ENCODE peak calls at places on chromosomes 1 and 21, in four cellular contexts. H, P, Y and C are unnamed samples. For H3K4me1, the result is how much of the 10 kb centered on the place peaks cover.

GRCh38 chr1:27332536-27333281 is 9.1 kb upstream of the SYTL1 start:
- DNase-seq in H (no peak), Y (peak), P (no peak), C (peak)

GRCh38 chr1:183891158-183891557 is 86.2 kb downstream of the RGL1 start:
- DNase-seq in P (no peak), Y (no peak), H (no peak), C (no peak)

GRCh38 chr1:219810451-219810850 is 117.9 kb downstream of the SLC30A10 start:
- DNase-seq in Y (no peak), P (no peak), H (no peak), C (no peak)

GRCh38 chr1:168606096-168606495 is 29.7 kb downstream of the XCL1 start:
- DNase-seq in Y (no peak), P (no peak), H (peak), C (no peak)

GRCh38 chr21:40120944-40121575 is 253.8 kb downstream of the PCP4 start:
- DNase-seq in H (peak), Y (no peak), P (no peak), C (no peak)

GRCh38 chr1:45246760-45247159 is 40.4 kb upstream of the ZSWIM5 start:
- DNase-seq in P (no peak), Y (peak), H (peak), C (peak)

GRCh38 chr21:26954591-26955214 is 12.2 kb downstream of the ADAMTS5 start:
- DNase-seq in P (no peak), Y (no peak), H (no peak), C (no peak)

GRCh38 chr1:25889470-25889869 is 14.0 kb upstream of the PAQR7 start:
- DNase-seq in P (no peak), Y (no peak), H (peak), C (no peak)

GRCh38 chr1:87135313-87135712 is 193.4 kb upstream of the LMO4 start:
- DNase-seq in H (no peak), Y (no peak), P (no peak), C (no peak)

GRCh38 chr1:82604524-82604923 is 803.8 kb downstream of the ADGRL2 start:
- DNase-seq in Y (no peak), H (peak), P (no peak), C (no peak)

GRCh38 chr1:189805735-189806134 is 671.9 kb downstream of the BRINP3 start:
- DNase-seq in P (no peak), H (no peak), Y (no peak), C (no peak)

GRCh38 chr1:116981521-116982037 is 20.0 kb upstream of the CD101 start:
- DNase-seq in H (no peak), P (no peak), Y (no peak), C (no peak)

DNA sequence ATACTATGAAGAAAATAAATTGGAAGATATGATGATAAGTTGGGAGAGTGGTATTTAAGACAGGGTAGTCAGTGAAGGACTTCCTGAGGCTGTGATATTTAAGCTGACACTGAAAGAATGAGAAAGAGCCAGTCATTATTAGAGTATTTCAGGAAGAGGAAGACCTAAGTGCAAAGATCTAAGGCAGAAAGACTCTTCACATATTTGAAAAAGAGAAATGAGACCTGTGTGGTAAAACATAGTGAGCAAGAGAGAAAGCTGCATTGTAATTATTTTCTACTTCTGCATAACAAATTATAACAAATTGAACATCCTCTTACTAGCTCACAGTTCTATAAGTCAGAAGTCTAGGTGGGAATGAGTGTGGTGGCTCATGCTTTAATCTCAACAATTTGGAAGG is 34.6 kb upstream of the DOCK7 start:
- DNase-seq in P (no peak), H (no peak), Y (no peak), C (no peak)
- H3K4me3 ChIP-seq in P (no peak), H (no peak), Y (no peak), C (no peak)

GRCh38 chr1:161159915-161160248 is 582 bp downstream of the USP21 start:
- DNase-seq in P (no peak), Y (no peak), H (no peak), C (no peak)
- H3K27ac ChIP-seq in P (no peak), Y (peak), H (peak), C (peak)

GRCh38 chr1:94324168-94324544 is 86.8 kb upstream of the ARHGAP29 start:
- DNase-seq in H (peak), Y (no peak), P (no peak), C (no peak)

GRCh38 chr1:94322696-94323095 is 85.3 kb upstream of the ARHGAP29 start:
- DNase-seq in Y (no peak), H (peak), P (no peak), C (no peak)

GRCh38 chr1:94321662-94322061 is 84.3 kb upstream of the ARHGAP29 start:
- DNase-seq in P (no peak), Y (no peak), H (peak), C (no peak)

GRCh38 chr1:94325379-94326302 is 88.3 kb upstream of the ARHGAP29 start:
- DNase-seq in P (no peak), H (peak), Y (no peak), C (no peak)

GRCh38 chr1:94323311-94324167 is 86.2 kb upstream of the ARHGAP29 start:
- DNase-seq in Y (no peak), H (peak), P (no peak), C (no peak)
- H3K4me1 ChIP-seq in Y (under half), H (half or more), P (under half), C (under half)

GRCh38 chr1:66930823-66931174 is 6.0 kb downstream of the MIER1 start:
- DNase-seq in Y (no peak), H (no peak), P (no peak), C (no peak)

GRCh38 chr1:66931548-66932124 is 6.8 kb downstream of the MIER1 start:
- DNase-seq in Y (peak), P (no peak), H (no peak), C (peak)

GRCh38 chr1:66937529-66938234 is 12.9 kb downstream of the MIER1 start:
- DNase-seq in P (no peak), H (no peak), Y (no peak), C (no peak)

GRCh38 chr1:66932291-66932690 is 7.5 kb downstream of the MIER1 start:
- DNase-seq in Y (no peak), H (no peak), P (no peak), C (no peak)

GRCh38 chr1:66933887-66934700 is 9.3 kb downstream of the MIER1 start:
- DNase-seq in Y (peak), P (no peak), H (peak), C (no peak)
- H3K4me3 ChIP-seq in Y (peak), P (peak), H (peak), C (peak)

DNA sequence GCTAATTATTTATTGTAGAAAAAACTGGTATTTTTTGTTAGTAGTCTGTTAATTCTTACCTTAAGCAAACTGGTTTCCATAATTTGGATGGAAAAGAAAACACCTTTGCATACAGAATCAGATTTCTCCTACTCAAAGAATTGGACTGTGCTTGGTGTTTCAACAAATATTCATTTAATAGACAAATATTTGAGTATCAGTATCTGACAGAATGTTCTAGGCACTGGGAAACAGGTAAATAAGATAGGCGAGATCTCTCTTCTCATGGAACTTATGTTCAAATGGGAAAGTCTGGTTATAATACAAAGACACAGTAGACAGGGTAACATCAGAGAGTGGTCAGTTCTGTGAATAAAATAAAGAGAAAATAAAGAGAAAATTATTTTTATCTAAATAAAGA is 119.9 kb downstream of the NOS1AP start:
- DNase-seq in P (no peak), Y (no peak), H (no peak), C (no peak)
- H3K27ac ChIP-seq in P (no peak), Y (no peak), H (no peak), C (no peak)

DNA sequence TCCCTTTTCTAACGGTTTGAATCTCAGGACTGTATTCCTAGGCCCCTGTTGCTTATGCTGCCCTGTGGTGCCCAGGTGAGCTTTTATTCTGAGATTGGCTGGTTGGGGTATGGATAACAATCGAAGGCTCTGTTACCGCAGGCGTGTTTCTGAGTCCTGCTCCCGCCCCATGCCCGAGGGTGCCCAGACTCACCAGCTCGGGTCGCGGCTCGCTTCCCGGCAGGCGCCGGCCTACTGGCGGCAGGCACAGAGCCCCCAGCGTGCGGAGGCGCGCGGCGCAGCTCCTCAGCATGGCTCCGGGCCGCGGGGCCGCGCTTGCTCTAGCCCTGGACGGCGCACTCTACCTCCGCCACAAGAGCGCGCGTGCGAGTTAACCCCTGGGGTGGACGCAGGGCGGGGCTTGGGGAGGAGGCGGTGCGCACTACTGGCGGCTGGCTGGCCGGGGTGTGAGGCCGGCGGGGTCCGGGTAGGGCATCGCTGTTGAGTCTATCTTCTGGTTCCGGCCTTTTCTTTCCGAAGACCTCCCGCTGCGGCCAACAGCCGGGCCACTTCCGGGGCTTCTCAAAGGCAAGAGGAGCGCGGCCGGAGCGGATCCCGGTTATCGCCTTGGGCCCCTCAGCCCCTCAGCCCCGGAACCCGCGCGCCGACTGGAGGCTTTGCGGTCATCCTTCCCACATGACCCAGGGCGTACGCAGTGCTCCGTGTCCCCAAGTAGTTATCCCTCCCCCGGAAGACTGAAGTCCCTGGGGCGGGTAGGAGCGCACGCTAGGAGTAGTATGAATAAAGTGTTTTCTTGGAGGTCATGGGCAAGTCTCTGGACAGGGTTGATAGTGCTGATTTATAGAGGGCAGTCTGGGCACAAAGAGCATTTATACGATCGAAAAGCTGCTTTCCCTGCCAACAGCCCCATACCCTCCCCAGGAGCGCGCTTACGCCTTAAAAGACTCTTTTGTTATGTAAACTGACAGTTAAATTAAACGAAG is at the start of gene THEM4:
- DNase-seq in Y (peak), H (peak), P (peak), C (peak)
- H3K4me1 ChIP-seq in Y (half or more), H (under half), P (under half), C (under half)

GRCh38 chr1:32350785-32351076 is 11.6 kb downstream of the FAM229A start:
- DNase-seq in P (no peak), Y (no peak), H (no peak), C (no peak)
- H3K4me3 ChIP-seq in P (no peak), Y (no peak), H (peak), C (no peak)